ENCODE peak calls at places on chromosomes 2 and 18, in six cellular contexts. K is A549, E is HCT116, J is IMR-90, I is endothelial cell of umbilical vein, G is gastrocnemius medialis. D is an unnamed sample.

GRCh38 chr18:13427354-13427753 is 208.8 kb downstream of the LDLRAD4 start:
- DNase-seq in I (peak; percentile 93), K (no peak), G (no peak), E (no peak), J (no peak), D (no peak)

GRCh38 chr18:76686737-76687231 is 135.6 kb upstream of the ZNF236 start:
- DNase-seq in J (peak; percentile 57), I (peak; percentile 47), E (peak; percentile 44), K (peak; percentile 42), G (peak; percentile 50), D (peak; percentile 14)

GRCh38 chr2:11930211-11930761 is 183.9 kb downstream of the LPIN1 start:
- DNase-seq in I (peak; percentile 41), G (no peak), E (no peak), K (no peak), J (no peak), D (no peak)

GRCh38 chr2:85748948-85749875 is 4.6 kb upstream of the ATOH8 start:
- DNase-seq in K (no peak), G (peak; percentile 93), I (no peak), J (no peak), E (no peak), D (no peak)

GRCh38 chr2:235366847-235367246 is 127.0 kb upstream of the AGAP1 start:
- DNase-seq in I (no peak), G (no peak), K (no peak), J (no peak), E (no peak), D (no peak)

GRCh38 chr18:79260510-79260909 is 135.2 kb upstream of the NFATC1 start:
- DNase-seq in I (peak; percentile 17), K (no peak), G (no peak), E (no peak), J (no peak), D (no peak)

GRCh38 chr18:59005266-59005665 is 134.4 kb upstream of the SEC11C start:
- DNase-seq in E (no peak), G (peak; percentile 57), I (peak; percentile 30), J (peak; percentile 42), K (peak; percentile 87), D (no peak)

GRCh38 chr2:61620244-61621159 is 82.3 kb upstream of the XPO1 start:
- DNase-seq in G (no peak), J (peak; percentile 88), I (peak; percentile 19), K (peak; percentile 82), E (peak; percentile 29), D (peak; percentile 57)

GRCh38 chr2:28348921-28349320 is 43.7 kb upstream of the FOSL2 start:
- DNase-seq in I (peak; percentile 67), K (no peak), E (no peak), J (no peak), G (no peak), D (no peak)

GRCh38 chr18:3367491-3368091 is 82.4 kb upstream of the TGIF1 start:
- DNase-seq in E (no peak), J (peak; percentile 7), G (no peak), K (no peak), I (no peak), D (no peak)

GRCh38 chr2:166106431-166107015 is 21.3 kb downstream of the SCN1A start:
- DNase-seq in I (peak; percentile 68), K (peak; percentile 26), G (no peak), E (no peak), J (peak; percentile 23), D (no peak)

GRCh38 chr18:31576670-31577069 is 15.0 kb upstream of the TTR start:
- DNase-seq in J (no peak), E (no peak), I (no peak), K (no peak), G (no peak), D (no peak)

GRCh38 chr2:97702731-97703470 is 10.5 kb upstream of the ZAP70 start:
- DNase-seq in K (no peak), G (no peak), J (no peak), I (no peak), E (no peak), D (no peak)

GRCh38 chr18:33201509-33201926 is 239.0 kb downstream of the CCDC178 start:
- DNase-seq in I (peak; percentile 75), E (no peak), J (no peak), K (peak; percentile 6), G (no peak), D (peak; percentile 2)

GRCh38 chr18:12686100-12686499 is 16.4 kb downstream of the CEP76 start:
- DNase-seq in I (peak; percentile 38), E (peak; percentile 22), J (peak; percentile 30), G (no peak), K (peak; percentile 55), D (no peak)

GRCh38 chr2:224309216-224309615 is 92.7 kb downstream of the FAM124B start:
- DNase-seq in J (no peak), K (no peak), G (no peak), I (no peak), E (no peak), D (no peak)

GRCh38 chr2:170022692-170023091 is 155.3 kb upstream of the MYO3B start:
- DNase-seq in G (peak; percentile 30), J (peak; percentile 89), I (no peak), K (peak; percentile 15), E (no peak), D (no peak)

GRCh38 chr2:230323385-230324106 is 3.4 kb upstream of the SP140L start:
- DNase-seq in E (peak; percentile 22), I (no peak), J (no peak), K (peak; percentile 45), G (no peak), D (no peak)

GRCh38 chr18:79591040-79591308 is 88.6 kb upstream of the CTDP1 start:
- DNase-seq in K (no peak), E (no peak), I (no peak), J (no peak), G (no peak), D (no peak)

DNA sequence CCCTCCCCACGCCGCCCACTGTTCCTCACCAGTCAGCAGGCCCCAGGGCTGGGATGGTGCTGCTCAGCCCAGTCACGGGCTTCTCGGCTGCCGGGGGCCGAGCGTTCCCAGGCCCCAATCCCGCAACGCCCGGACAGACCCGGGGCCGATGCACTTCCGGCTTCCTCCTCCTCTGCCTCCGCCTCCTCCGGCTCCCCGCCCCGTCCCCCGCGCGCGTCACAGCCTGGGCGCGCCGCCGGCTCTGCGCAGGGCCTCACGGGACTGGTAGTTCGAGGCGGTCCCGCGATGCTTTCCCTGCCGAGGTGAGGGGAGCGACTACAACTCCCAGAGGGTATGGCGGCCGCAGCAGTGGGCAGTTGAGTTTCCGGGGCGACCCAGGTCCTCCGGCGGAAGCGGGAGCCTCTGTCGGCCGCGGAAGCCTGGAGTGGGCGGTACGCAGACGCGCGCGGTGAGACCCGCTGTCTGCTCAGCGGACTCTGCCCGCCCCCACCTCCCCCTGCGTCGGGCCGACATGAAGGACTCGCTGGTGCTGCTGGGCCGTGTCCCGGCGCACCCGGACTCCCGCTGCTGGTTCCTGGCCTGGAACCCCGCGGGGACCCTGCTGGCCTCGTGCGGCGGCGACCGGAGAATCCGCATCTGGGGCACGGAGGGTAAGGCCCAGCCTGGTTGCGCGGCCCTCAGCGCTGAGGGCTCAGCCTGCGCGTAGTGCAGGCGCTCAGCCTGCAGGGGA is at the start of the genes CIAO1 and TMEM127:
- DNase-seq in K (peak; percentile 98), I (peak; percentile 99), G (peak; percentile 98), E (peak; percentile 90), J (peak; percentile 98), D (peak; percentile 96)
- TF ChIP-seq POLR2A in K (peak; percentile 75), I (peak; percentile 71), G (peak; percentile 98), E (peak; percentile 27), J (peak; percentile 84), D (peak; percentile 72)

DNA sequence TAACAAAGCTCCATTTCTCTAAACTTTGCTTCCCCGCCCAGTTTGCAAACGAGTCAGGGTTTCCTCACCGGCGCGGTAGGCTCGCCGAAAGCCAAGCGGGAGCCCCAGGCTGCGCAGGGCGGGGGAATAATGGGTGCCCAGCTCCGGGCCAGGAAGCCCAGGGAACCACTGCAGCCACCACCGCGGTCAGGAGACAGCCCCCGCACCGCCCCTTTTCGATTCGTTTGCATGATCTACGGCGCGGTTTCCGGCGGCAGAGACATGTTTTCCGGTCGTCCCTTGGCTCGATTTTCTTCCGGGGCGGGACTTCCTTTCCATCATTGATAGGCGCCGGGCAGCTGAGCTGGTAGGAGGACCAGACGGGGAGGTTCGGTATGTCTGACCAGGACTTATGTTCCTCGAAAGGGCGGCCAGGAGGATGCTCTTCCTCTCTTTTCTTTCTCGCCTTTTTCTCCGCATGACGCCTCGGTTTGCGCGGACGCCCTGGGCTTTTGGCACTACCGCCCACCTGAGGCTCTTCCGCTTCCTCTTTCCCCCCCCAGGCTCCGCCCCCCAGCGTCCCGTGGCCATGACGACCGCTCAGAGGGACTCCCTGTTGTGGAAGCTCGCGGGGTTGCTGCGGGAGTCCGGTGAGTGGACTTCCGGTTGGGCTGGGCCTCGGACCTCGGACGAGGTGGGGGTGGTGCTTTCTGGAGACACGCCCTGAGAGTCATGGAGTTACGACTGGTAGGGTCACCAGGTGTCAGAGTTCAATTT is at the start of gene STK11IP:
- DNase-seq in I (peak; percentile 95), J (peak; percentile 96), K (peak; percentile 98), E (peak; percentile 95), G (peak; percentile 97), D (peak; percentile 99)
- TF ChIP-seq POLR2A in I (peak; percentile 97), J (peak; percentile 82), K (peak; percentile 93), E (peak; percentile 76), G (peak; percentile 51), D (peak; percentile 80)

GRCh38 chr2:233059547-233059796 is 670 bp upstream of the INPP5D start:
- DNase-seq in G (no peak), J (no peak), E (no peak), K (no peak), I (no peak), D (no peak)

GRCh38 chr2:233060500-233061006 is 411 bp downstream of the INPP5D start:
- DNase-seq in I (no peak), K (no peak), G (no peak), E (no peak), J (no peak), D (no peak)

GRCh38 chr2:233058717-233059546 is 1.2 kb upstream of the INPP5D start:
- DNase-seq in E (no peak), I (no peak), G (no peak), K (no peak), J (no peak), D (no peak)

GRCh38 chr2:233061007-233061590 is 957 bp downstream of the INPP5D start:
- DNase-seq in E (no peak), J (no peak), K (no peak), G (no peak), I (peak; percentile 40), D (no peak)

GRCh38 chr2:233059797-233060499 is at the start of gene INPP5D:
- DNase-seq in G (peak; percentile 42), J (no peak), E (no peak), I (peak; percentile 77), K (no peak), D (no peak)
- TF ChIP-seq POLR2A in G (peak; percentile 38), J (no peak), E (no peak), I (peak; percentile 86), K (no peak), D (no peak)

GRCh38 chr2:1283856-1284255 is 129.4 kb upstream of the TPO start:
- DNase-seq in J (no peak), I (no peak), K (no peak), G (no peak), E (no peak), D (no peak)
- TF ChIP-seq POLR2A in J (no peak), I (no peak), K (no peak), G (no peak), E (no peak), D (no peak)

D was measured in H54.